ENCODE peak calls at places on chromosomes 16 and 17, in nine cellular contexts. I, C, R, X, U, P, V, Z and G are unnamed samples.

GRCh38 chr17:30996481-30996880 is 25.6 kb downstream of the RNF135 start:
- DNase-seq in I (no peak), C (no peak), R (no peak), X (no peak), U (peak), P (no peak), V (no peak), Z (no peak), G (no peak)

GRCh38 chr17:27473190-27473747 is 17.0 kb downstream of the KSR1 start:
- DNase-seq in I (no peak), C (no peak), R (no peak), X (no peak), U (no peak), P (no peak), V (no peak), Z (no peak), G (no peak)

GRCh38 chr17:1049446-1050225 is 52.7 kb downstream of the TIMM22 start:
- DNase-seq in I (no peak), C (no peak), R (no peak), X (no peak), U (no peak), P (no peak), V (no peak), Z (no peak), G (no peak)

GRCh38 chr16:85928411-85928820 is 29.5 kb downstream of the IRF8 start:
- DNase-seq in I (no peak), C (no peak), R (no peak), X (no peak), U (peak), P (peak), V (no peak), Z (no peak), G (no peak)

GRCh38 chr17:35923609-35924114 is 6.9 kb downstream of the RDM1 start:
- DNase-seq in I (no peak), C (no peak), R (no peak), X (no peak), U (no peak), P (no peak), V (no peak), Z (no peak), G (no peak)

GRCh38 chr17:36777118-36777517 is 160.2 kb upstream of the LHX1 start:
- DNase-seq in I (peak), C (no peak), R (peak), X (no peak), U (peak), P (no peak), V (no peak), Z (peak), G (no peak)

GRCh38 chr17:27423651-27424050 is 32.6 kb upstream of the KSR1 start:
- DNase-seq in I (no peak), C (no peak), R (no peak), X (peak), U (no peak), P (peak), V (no peak), Z (no peak), G (peak)

GRCh38 chr17:76540381-76541300 is 797 bp downstream of the PRCD start:
- DNase-seq in I (peak), C (peak), R (peak), X (peak), U (peak), P (peak), V (peak), Z (peak), G (peak)

GRCh38 chr16:28534542-28535373 is 4.0 kb downstream of the NUPR1 start:
- DNase-seq in I (no peak), C (no peak), R (no peak), X (no peak), U (no peak), P (peak), V (no peak), Z (no peak), G (no peak)

GRCh38 chr17:6453279-6454024 is 9.2 kb downstream of the PIMREG start:
- DNase-seq in I (no peak), C (peak), R (no peak), X (no peak), U (no peak), P (no peak), V (no peak), Z (no peak), G (no peak)

GRCh38 chr17:42177684-42178083 is 3.3 kb downstream of the KCNH4 start:
- DNase-seq in I (no peak), C (no peak), R (no peak), X (no peak), U (no peak), P (no peak), V (no peak), Z (no peak), G (no peak)

GRCh38 chr16:15457390-15457789 is 23.0 kb downstream of the BMERB1 start:
- DNase-seq in I (no peak), C (no peak), R (no peak), X (no peak), U (no peak), P (no peak), V (no peak), Z (no peak), G (no peak)

GRCh38 chr17:600576-601301 is 113.9 kb downstream of the VPS53 start:
- DNase-seq in I (no peak), C (no peak), R (no peak), X (no peak), U (no peak), P (peak), V (no peak), Z (no peak), G (no peak)

GRCh38 chr16:9755076-9755475 is 427.2 kb downstream of the GRIN2A start:
- DNase-seq in I (peak), C (no peak), R (no peak), X (no peak), U (no peak), P (no peak), V (no peak), Z (no peak), G (no peak)

GRCh38 chr17:32445976-32446375 is 1.7 kb downstream of the PSMD11 start:
- DNase-seq in I (no peak), C (no peak), R (no peak), X (no peak), U (no peak), P (peak), V (no peak), Z (peak), G (peak)

GRCh38 chr17:2779545-2779944 is 16.7 kb upstream of the RAP1GAP2 start:
- DNase-seq in I (no peak), C (no peak), R (no peak), X (no peak), U (no peak), P (no peak), V (no peak), Z (no peak), G (no peak)

DNA sequence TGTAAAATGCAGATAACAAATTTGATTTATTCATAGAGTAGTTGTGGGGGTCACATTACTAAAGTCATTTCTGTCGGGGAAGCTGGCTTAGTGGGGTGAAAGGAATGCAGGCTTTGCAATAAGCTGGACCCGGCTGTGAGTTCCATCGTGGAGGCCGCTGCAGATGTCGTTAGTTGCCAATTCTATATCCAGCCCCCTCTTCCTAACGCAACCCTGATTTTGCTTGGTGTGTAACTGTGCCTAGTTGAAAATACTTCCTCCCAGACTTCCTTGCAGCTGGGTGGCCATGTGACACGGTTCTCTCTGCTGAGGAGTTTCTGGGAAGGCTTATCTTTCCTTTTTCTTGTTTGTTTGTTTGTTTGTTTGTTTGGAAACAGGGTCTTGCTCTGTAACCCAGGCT is 4.5 kb downstream of the MFSD6L start:
- DNase-seq in I (no peak), C (no peak), R (no peak), X (no peak), U (no peak), P (peak), V (no peak), Z (no peak), G (no peak)
- TF ChIP-seq EZH2phosphoT487 in I (no peak), C (no peak), R (no peak), X (no peak), U (no peak), P (no peak), V (no peak), Z (no peak), G (no peak)

GRCh38 chr16:30397056-30397455 is 1.8 kb downstream of the ZNF48 start:
- DNase-seq in I (no peak), C (no peak), R (no peak), X (no peak), U (no peak), P (no peak), V (no peak), Z (no peak), G (no peak)

GRCh38 chr16:30395992-30396560 is 856 bp downstream of the ZNF48 start:
- DNase-seq in I (no peak), C (peak), R (no peak), X (no peak), U (no peak), P (no peak), V (no peak), Z (no peak), G (no peak)

GRCh38 chr16:30397776-30398659 is 2.8 kb downstream of the ZNF48 start:
- DNase-seq in I (no peak), C (no peak), R (no peak), X (no peak), U (no peak), P (no peak), V (no peak), Z (no peak), G (no peak)

GRCh38 chr16:30394603-30395154 is 541 bp upstream of the ZNF48 start:
- DNase-seq in I (peak), C (no peak), R (peak), X (no peak), U (peak), P (peak), V (no peak), Z (no peak), G (no peak)

GRCh38 chr16:30395155-30395991 is at the start of gene ZNF48:
- DNase-seq in I (peak), C (peak), R (peak), X (peak), U (peak), P (peak), V (peak), Z (peak), G (peak)
- H3K4me2 ChIP-seq in I (peak), C (peak), R (peak), X (peak), U (peak), P (peak), V (peak), Z (peak), G (peak)

GRCh38 chr17:81582341-81582740 is 30.2 kb upstream of the FAAP100 start:
- DNase-seq in I (no peak), C (no peak), R (no peak), X (no peak), U (no peak), P (peak), V (no peak), Z (peak), G (no peak)
- H3K4me3 ChIP-seq in I (no peak), C (no peak), R (no peak), X (no peak), U (no peak), P (no peak), V (no peak), Z (no peak), G (no peak)

GRCh38 chr16:24729967-24730815 is 740 bp downstream of the TNRC6A start:
- DNase-seq in I (peak), C (peak), R (peak), X (peak), U (peak), P (peak), V (no peak), Z (no peak), G (peak)
- TF ChIP-seq EZH2phosphoT487 in I (no peak), C (no peak), R (no peak), X (no peak), U (no peak), P (no peak), V (no peak), Z (no peak), G (no peak)

GRCh38 chr17:17445296-17445924 is 31.4 kb upstream of the MED9 start:
- DNase-seq in I (no peak), C (no peak), R (no peak), X (no peak), U (no peak), P (no peak), V (no peak), Z (no peak), G (no peak)

GRCh38 chr17:17448076-17448475 is 28.7 kb upstream of the MED9 start:
- DNase-seq in I (no peak), C (no peak), R (no peak), X (no peak), U (no peak), P (no peak), V (no peak), Z (no peak), G (no peak)

GRCh38 chr17:17447264-17447663 is 29.5 kb upstream of the MED9 start:
- DNase-seq in I (no peak), C (no peak), R (no peak), X (no peak), U (no peak), P (peak), V (no peak), Z (no peak), G (no peak)

GRCh38 chr17:17445925-17446665 is 30.7 kb upstream of the MED9 start:
- DNase-seq in I (no peak), C (no peak), R (no peak), X (no peak), U (peak), P (peak), V (peak), Z (peak), G (no peak)

GRCh38 chr17:17446666-17447155 is 30.1 kb upstream of the MED9 start:
- DNase-seq in I (no peak), C (no peak), R (no peak), X (no peak), U (no peak), P (no peak), V (no peak), Z (no peak), G (no peak)
- H3K4me2 ChIP-seq in I (no peak), C (no peak), R (no peak), X (no peak), U (peak), P (no peak), V (peak), Z (peak), G (no peak)